ENCODE peak calls at places on chromosomes 4 and X, in seven cellular contexts. X is endothelial cell, L is Caco-2, D is bronchial epithelial cell, H is transverse colon, J is A549, C is mesothelial cell of epicardium. S is an unnamed sample.
A peak's percentile ranks its signal among the peaks of the same experiment; 100 is the strongest.

GRCh38 chr4:7732263-7732662 is 207.4 kb downstream of the AFAP1 start:
- DNase-seq in X (no peak), L (no peak), D (no peak), H (no peak), J (no peak), C (no peak), S (no peak)

GRCh38 chr4:145083891-145084640 is 13.9 kb downstream of the ANAPC10 start:
- DNase-seq in X (no peak), L (no peak), D (peak; percentile 66), H (no peak), J (no peak), C (no peak), S (no peak)

GRCh38 chrX:147962476-147962875 is 18.7 kb upstream of the FMR1NB start:
- DNase-seq in X (no peak), L (no peak), D (peak; percentile 9), H (no peak), J (no peak), C (no peak), S (no peak)

GRCh38 chrX:31384471-31384870 is 312.6 kb upstream of the FTHL17 start:
- DNase-seq in X (no peak), L (no peak), D (no peak), H (no peak), J (no peak), C (no peak), S (no peak)

GRCh38 chrX:104351173-104351769 is 96.5 kb upstream of the ESX1 start:
- DNase-seq in X (no peak), L (no peak), D (peak; percentile 90), H (no peak), J (peak; percentile 44), C (no peak), S (no peak)

GRCh38 chr4:5921074-5921473 is 28.2 kb upstream of the CRMP1 start:
- DNase-seq in X (no peak), L (no peak), D (no peak), H (no peak), J (no peak), C (no peak), S (no peak)

GRCh38 chrX:18701621-18702361 is 5.7 kb upstream of the PPEF1 start:
- DNase-seq in X (no peak), L (no peak), D (peak; percentile 48), H (peak; percentile 13), J (no peak), C (no peak), S (no peak)

GRCh38 chrX:142089193-142089592 is 115.9 kb downstream of the MAGEC2 start:
- DNase-seq in X (no peak), L (no peak), D (peak; percentile 4), H (no peak), J (peak; percentile 0), C (no peak), S (no peak)

GRCh38 chr4:114922582-114922912 is 190.9 kb downstream of the NDST4 start:
- DNase-seq in X (no peak), L (no peak), D (no peak), H (no peak), J (no peak), C (no peak), S (no peak)

GRCh38 chr4:88275949-88276515 is 8.3 kb downstream of the PPM1K start:
- DNase-seq in X (no peak), L (no peak), D (no peak), H (no peak), J (no peak), C (no peak), S (no peak)

GRCh38 chr4:20420916-20421315 is 169.2 kb downstream of the SLIT2 start:
- DNase-seq in X (no peak), L (no peak), D (no peak), H (no peak), J (no peak), C (no peak), S (no peak)

GRCh38 chr4:20422398-20422797 is 170.7 kb downstream of the SLIT2 start:
- DNase-seq in X (peak; percentile 69), L (peak; percentile 69), D (peak; percentile 70), H (peak; percentile 60), J (no peak), C (no peak), S (no peak)

GRCh38 chr4:20426028-20426427 is 174.3 kb downstream of the SLIT2 start:
- DNase-seq in X (no peak), L (no peak), D (no peak), H (no peak), J (no peak), C (no peak), S (no peak)

GRCh38 chr4:20421586-20421985 is 169.9 kb downstream of the SLIT2 start:
- DNase-seq in X (no peak), L (no peak), D (no peak), H (no peak), J (no peak), C (no peak), S (no peak)

DNA sequence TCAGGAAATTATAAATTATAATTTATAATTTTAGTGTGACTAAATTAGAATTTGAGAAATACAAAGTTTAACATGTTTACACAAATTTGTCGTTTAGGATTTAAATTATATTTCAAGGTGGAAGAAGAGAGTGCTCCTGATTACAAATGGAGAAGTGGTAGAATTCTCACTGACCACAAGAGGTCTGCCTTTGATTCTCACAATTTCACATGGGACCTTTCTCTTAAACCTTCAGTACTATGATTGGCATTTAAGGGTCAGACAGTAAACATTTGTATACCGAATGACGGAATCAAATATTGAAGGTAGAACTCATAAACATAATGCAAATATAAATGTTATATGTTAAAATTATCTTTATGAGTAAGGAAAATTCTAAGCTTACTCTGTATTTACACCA is 171.7 kb downstream of the SLIT2 start:
- DNase-seq in X (no peak), L (no peak), D (no peak), H (no peak), J (no peak), C (no peak), S (no peak)
- TF ChIP-seq CTCF in X (no peak), L (no peak), D (no peak), H (no peak), J (no peak), C (no peak), S (no peak)

GRCh38 chrX:136736690-136737089 is 44.0 kb downstream of the ARHGEF6 start:
- DNase-seq in X (no peak), L (no peak), D (no peak), H (no peak), J (no peak), C (no peak), S (no peak)
- TF ChIP-seq CTCF in X (no peak), L (no peak), D (no peak), H (no peak), J (no peak), C (no peak), S (no peak)

GRCh38 chrX:112760697-112761096 is 79.9 kb downstream of the AMOT start:
- DNase-seq in X (no peak), L (no peak), D (no peak), H (no peak), J (no peak), C (no peak), S (no peak)
- TF ChIP-seq CTCF in X (no peak), L (no peak), D (no peak), H (no peak), J (no peak), C (no peak), S (no peak)

GRCh38 chr4:102501176-102501634 is at the start of gene NFKB1:
- DNase-seq in X (peak; percentile 59), L (no peak), D (peak; percentile 82), H (peak; percentile 73), J (no peak), C (peak; percentile 34), S (peak; percentile 76)
- TF ChIP-seq CTCF in X (no peak), L (no peak), D (no peak), H (no peak), J (no peak), C (no peak), S (no peak)

GRCh38 chr4:129526812-129527211 is 430.9 kb downstream of the C4orf33 start:
- DNase-seq in X (no peak), L (no peak), D (peak; percentile 41), H (no peak), J (no peak), C (no peak), S (no peak)
- TF ChIP-seq CTCF in X (no peak), L (peak; percentile 12), D (peak; percentile 8), H (no peak), J (peak; percentile 35), C (no peak), S (no peak)

DNA sequence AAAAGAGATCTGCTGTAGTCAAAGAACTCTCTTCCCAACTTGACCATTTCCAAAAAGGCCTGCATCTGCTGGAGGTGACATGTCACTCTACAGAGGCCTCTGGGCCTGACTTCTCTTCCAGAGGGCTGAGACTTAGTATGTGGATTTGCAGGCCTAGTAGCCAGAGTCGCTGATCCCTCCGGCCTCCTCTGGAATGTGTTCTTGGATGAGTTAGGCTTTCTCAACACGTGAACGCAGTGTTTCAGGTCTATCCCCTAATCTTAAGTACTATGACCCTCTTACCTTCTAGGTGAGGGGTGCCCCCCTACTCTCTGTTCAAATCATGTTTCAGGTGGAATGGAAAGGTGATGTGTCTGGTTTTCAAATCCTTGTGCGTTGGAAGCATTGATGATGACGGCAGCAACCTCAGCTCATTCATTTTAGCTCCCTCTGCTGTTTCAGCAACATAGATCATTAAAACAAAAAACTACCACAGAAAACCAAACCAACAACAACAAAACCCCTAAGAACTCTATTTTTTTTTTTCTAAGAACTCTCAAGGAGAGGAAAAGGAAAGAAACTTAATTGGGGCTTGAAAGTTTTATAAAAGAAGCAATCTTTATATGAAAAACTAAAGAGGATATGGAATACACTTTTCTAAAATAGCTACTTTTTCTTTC is 56.4 kb downstream of the RWDD4 start:
- DNase-seq in X (no peak), L (no peak), D (peak; percentile 38), H (no peak), J (no peak), C (no peak), S (no peak)
- TF ChIP-seq CTCF in X (no peak), L (peak; percentile 31), D (peak; percentile 36), H (no peak), J (peak; percentile 37), C (no peak), S (no peak)

DNA sequence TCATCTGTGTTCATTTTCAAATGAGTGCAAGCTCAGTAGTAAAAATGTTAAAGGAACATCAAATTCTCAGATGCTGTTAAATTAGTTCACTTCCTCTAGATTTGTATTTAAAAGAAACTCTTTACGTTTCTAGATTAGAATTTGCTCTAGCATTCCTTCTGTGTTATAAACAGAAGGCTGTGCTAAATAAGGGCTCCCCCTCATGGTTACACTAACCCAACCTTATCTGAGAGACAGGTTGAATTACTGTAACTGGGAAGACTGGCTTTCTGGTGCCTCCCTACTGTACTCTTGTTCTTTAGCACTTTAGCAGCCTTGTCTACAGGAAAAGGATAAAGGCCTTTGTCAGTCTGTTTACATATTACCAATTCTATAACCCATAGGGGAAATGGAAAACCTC is 56.8 kb downstream of the RXFP1 start:
- DNase-seq in X (no peak), L (peak; percentile 6), D (peak; percentile 63), H (no peak), J (peak; percentile 4), C (no peak), S (no peak)
- TF ChIP-seq CTCF in X (no peak), L (peak; percentile 47), D (peak; percentile 41), H (no peak), J (peak; percentile 37), C (no peak), S (no peak)